ENCODE peak calls at places on chromosome 1, in ten cellular contexts. C, Y, D, K, W, Q, H, M, G and F are unnamed samples.

GRCh38 chr1:236361909-236362590 is 32.0 kb upstream of the EDARADD start:
- DNase-seq in C (no peak), Y (no peak), D (no peak), K (no peak), W (no peak), Q (no peak), H (no peak), M (no peak), G (no peak), F (no peak)

GRCh38 chr1:226691257-226691656 is 47.8 kb downstream of the ITPKB start:
- DNase-seq in C (no peak), Y (no peak), D (no peak), K (no peak), W (no peak), Q (no peak), H (peak; percentile 65), M (no peak), G (no peak), F (no peak)

GRCh38 chr1:185260611-185261010 is 56.4 kb downstream of the IVNS1ABP start:
- DNase-seq in C (no peak), Y (no peak), D (no peak), K (no peak), W (no peak), Q (no peak), H (no peak), M (no peak), G (no peak), F (no peak)

GRCh38 chr1:39394598-39394997 is 96.8 kb upstream of the BMP8A start:
- DNase-seq in C (no peak), Y (no peak), D (no peak), K (no peak), W (no peak), Q (no peak), H (no peak), M (no peak), G (no peak), F (peak; percentile 45)

GRCh38 chr1:208431721-208432120 is 187.5 kb upstream of the PLXNA2 start:
- DNase-seq in C (peak; percentile 54), Y (no peak), D (no peak), K (no peak), W (no peak), Q (peak; percentile 40), H (no peak), M (no peak), G (peak; percentile 89), F (no peak)

GRCh38 chr1:226785805-226786204 is 46.7 kb upstream of the ITPKB start:
- DNase-seq in C (no peak), Y (no peak), D (no peak), K (no peak), W (no peak), Q (no peak), H (no peak), M (no peak), G (no peak), F (no peak)

GRCh38 chr1:214009613-214010550 is 22.1 kb downstream of the PROX1 start:
- DNase-seq in C (no peak), Y (no peak), D (no peak), K (no peak), W (no peak), Q (no peak), H (no peak), M (no peak), G (no peak), F (no peak)

GRCh38 chr1:19488136-19488535 is 2.8 kb upstream of the CAPZB start:
- DNase-seq in C (no peak), Y (no peak), D (no peak), K (no peak), W (no peak), Q (no peak), H (no peak), M (no peak), G (no peak), F (no peak)